ENCODE peak calls at places on chromosomes 4 and X, in four cellular contexts. K, I, E and J are unnamed samples.
A peak's percentile ranks its signal among the peaks of the same experiment; 100 is the strongest.

GRCh38 chr4:112282860-112283667 is 2.6 kb downstream of the TIFA start:
- DNase-seq in K (no peak), I (no peak), E (no peak), J (no peak)

GRCh38 chr4:31125496-31125895 is 405.3 kb downstream of the PCDH7 start:
- DNase-seq in K (no peak), I (no peak), E (no peak), J (no peak)

GRCh38 chrX:108312938-108313337 is 125.3 kb downstream of the COL4A6 start:
- DNase-seq in K (peak; percentile 61), I (no peak), E (no peak), J (peak; percentile 88)

GRCh38 chr4:81722229-81722900 is 250.7 kb upstream of the RASGEF1B start:
- DNase-seq in K (no peak), I (no peak), E (no peak), J (no peak)

GRCh38 chrX:130055103-130055502 is 55.2 kb downstream of the ELF4 start:
- DNase-seq in K (peak; percentile 60), I (no peak), E (no peak), J (no peak)

GRCh38 chr4:8316251-8316771 is 46.8 kb downstream of the HTRA3 start:
- DNase-seq in K (no peak), I (no peak), E (no peak), J (no peak)

GRCh38 chr4:123623611-123624010 is 227.0 kb downstream of the SPRY1 start:
- DNase-seq in K (no peak), I (no peak), E (no peak), J (no peak)

GRCh38 chr4:111601671-111602070 is 543.6 kb upstream of the FAM241A start:
- DNase-seq in K (no peak), I (no peak), E (no peak), J (no peak)

GRCh38 chrX:39950035-39950688 is 147.6 kb downstream of the BCOR start:
- DNase-seq in K (peak; percentile 25), I (peak; percentile 18), E (peak; percentile 42), J (no peak)

GRCh38 chrX:69374569-69374968 is 129.6 kb upstream of the NALF2 start:
- DNase-seq in K (no peak), I (no peak), E (no peak), J (no peak)

GRCh38 chr4:120749445-120750151 is 172.9 kb downstream of the PRDM5 start:
- DNase-seq in K (no peak), I (no peak), E (peak; percentile 98), J (no peak)

GRCh38 chrX:109601458-109601857 is 23.5 kb downstream of the KCNE5 start:
- DNase-seq in K (no peak), I (no peak), E (no peak), J (no peak)

GRCh38 chrX:120015145-120016067 is 62.1 kb downstream of the RHOXF2B start:
- DNase-seq in K (no peak), I (peak; percentile 54), E (no peak), J (no peak)

GRCh38 chr4:184819786-184820185 is 6.0 kb downstream of the ACSL1 start:
- DNase-seq in K (no peak), I (peak; percentile 59), E (no peak), J (no peak)

GRCh38 chr4:173442223-173442932 is 43.5 kb upstream of the SCRG1 start:
- DNase-seq in K (peak; percentile 39), I (no peak), E (no peak), J (no peak)

GRCh38 chrX:150094375-150094774 is 156.1 kb upstream of the EOLA2 start:
- DNase-seq in K (no peak), I (no peak), E (no peak), J (no peak)

GRCh38 chr4:83125738-83126141 is 11.2 kb upstream of the PLAC8 start:
- DNase-seq in K (no peak), I (peak; percentile 71), E (no peak), J (no peak)

GRCh38 chr4:113540859-113541258 is 220.7 kb downstream of the CAMK2D start:
- DNase-seq in K (peak; percentile 35), I (no peak), E (no peak), J (no peak)

GRCh38 chr4:75122424-75123014 is 189.6 kb downstream of the PARM1 start:
- DNase-seq in K (no peak), I (no peak), E (no peak), J (no peak)

GRCh38 chr4:73446336-73446938 is 10.4 kb downstream of the AFP start:
- DNase-seq in K (peak; percentile 26), I (peak; percentile 50), E (peak; percentile 78), J (peak; percentile 65)

GRCh38 chrX:29530520-29530919 is 684.8 kb upstream of the MAGEB2 start:
- DNase-seq in K (peak; percentile 38), I (no peak), E (no peak), J (peak; percentile 71)

GRCh38 chr4:176188654-176189053 is 6.7 kb downstream of the SPATA4 start:
- DNase-seq in K (no peak), I (no peak), E (no peak), J (peak; percentile 7)

GRCh38 chr4:12716896-12717295 is 767.2 kb downstream of the RAB28 start:
- DNase-seq in K (no peak), I (no peak), E (no peak), J (no peak)

GRCh38 chr4:113398441-113399143 is 349.1 kb downstream of the ANK2 start:
- DNase-seq in K (no peak), I (no peak), E (no peak), J (peak; percentile 50)

GRCh38 chr4:3231431-3231980 is 17.5 kb upstream of the MSANTD1 start:
- DNase-seq in K (no peak), I (no peak), E (no peak), J (no peak)

GRCh38 chrX:17635231-17635630 is 102.1 kb upstream of the SCML1 start:
- DNase-seq in K (peak; percentile 45), I (no peak), E (no peak), J (no peak)

GRCh38 chrX:141989134-141989533 is 85.4 kb downstream of the MAGEC1 start:
- DNase-seq in K (peak; percentile 28), I (no peak), E (no peak), J (no peak)

GRCh38 chr4:48350871-48351270 is 9.5 kb downstream of the SLAIN2 start:
- DNase-seq in K (no peak), I (no peak), E (no peak), J (no peak)

GRCh38 chr4:186192068-186192751 is 843 bp downstream of the CYP4V2 start:
- DNase-seq in K (peak; percentile 48), I (peak; percentile 61), E (peak; percentile 49), J (peak; percentile 33)

GRCh38 chr4:125390727-125391126 is 76.0 kb downstream of the FAT4 start:
- DNase-seq in K (no peak), I (no peak), E (no peak), J (no peak)

GRCh38 chr4:125388653-125389052 is 73.9 kb downstream of the FAT4 start:
- DNase-seq in K (peak; percentile 81), I (no peak), E (no peak), J (peak; percentile 65)

GRCh38 chr4:125389713-125390112 is 75.0 kb downstream of the FAT4 start:
- DNase-seq in K (peak; percentile 98), I (no peak), E (no peak), J (peak; percentile 95)

GRCh38 chr4:125387770-125388169 is 73.0 kb downstream of the FAT4 start:
- DNase-seq in K (peak; percentile 46), I (no peak), E (no peak), J (no peak)

GRCh38 chr4:125390126-125390525 is 75.4 kb downstream of the FAT4 start:
- DNase-seq in K (peak; percentile 84), I (no peak), E (no peak), J (peak; percentile 86)
- H3K4me3 ChIP-seq in K (peak overlapping the region; percentile 27), I (no peak overlapping the region), E (no peak overlapping the region), J (no peak overlapping the region)

GRCh38 chr4:4260185-4260751 is 12.2 kb upstream of the TMEM128 start:
- DNase-seq in K (peak; percentile 36), I (peak; percentile 77), E (peak; percentile 87), J (peak; percentile 72)
- TF ChIP-seq CTCF in K (peak; percentile 59), I (peak; percentile 68), E (peak; percentile 97), J (peak; percentile 19)

GRCh38 chr4:15717126-15717525 is 14.3 kb downstream of the BST1 start:
- DNase-seq in K (peak; percentile 66), I (no peak), E (no peak), J (no peak)
- H3K4me3 ChIP-seq in K (no peak overlapping the region), I (no peak overlapping the region), E (no peak overlapping the region), J (no peak overlapping the region)

GRCh38 chrX:153723351-153724251 is 586 bp downstream of the BCAP31 start:
- DNase-seq in K (no peak), I (peak; percentile 67), E (peak; percentile 72), J (peak; percentile 55)
- TF ChIP-seq CTCF in K (no peak), I (peak; percentile 44), E (peak; percentile 71), J (peak; percentile 57)

DNA sequence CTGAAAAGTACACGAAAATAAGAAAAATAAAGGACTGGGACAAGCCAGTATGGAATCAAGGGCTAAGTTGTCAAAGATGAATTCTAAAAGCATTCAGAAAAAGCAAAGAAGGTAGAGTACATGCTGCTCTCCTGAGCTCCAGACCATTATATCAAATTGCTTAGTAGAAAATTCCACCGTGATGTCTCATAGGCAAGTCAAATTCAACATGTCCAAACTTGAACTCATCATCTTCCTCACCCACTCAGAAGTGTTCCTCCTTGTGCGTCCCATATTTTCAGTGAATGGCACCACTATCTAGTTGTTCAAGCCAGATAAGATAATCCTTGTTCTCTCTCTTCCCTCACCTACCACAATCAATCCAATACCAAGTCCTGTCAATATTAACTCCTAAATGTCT is 37.5 kb upstream of the IL13RA2 start:
- DNase-seq in K (no peak), I (no peak), E (no peak), J (peak; percentile 73)
- H3K4me3 ChIP-seq in K (no peak overlapping the region), I (no peak overlapping the region), E (no peak overlapping the region), J (no peak overlapping the region)